ENCODE peak calls at places on chromosomes 16 and 17, in five cellular contexts. C, D, M, J and T are unnamed samples.

GRCh38 chr17:75508848-75509450 is 6.4 kb downstream of the CASKIN2 start:
- DNase-seq in C (no peak), D (no peak), M (no peak), J (no peak), T (no peak)

GRCh38 chr17:45837187-45837586 is 7.5 kb upstream of the SPPL2C start:
- DNase-seq in C (no peak), D (no peak), M (no peak), J (no peak), T (no peak)

GRCh38 chr16:89113661-89114060 is 20.0 kb downstream of the ACSF3 start:
- DNase-seq in C (no peak), D (no peak), M (no peak), J (no peak), T (no peak)

GRCh38 chr16:4361033-4361943 is 10.2 kb upstream of the PAM16 start:
- DNase-seq in C (no peak), D (no peak), M (no peak), J (no peak), T (no peak)

GRCh38 chr16:84375773-84376172 is 7.4 kb downstream of the ATP2C2 start:
- DNase-seq in C (no peak), D (no peak), M (no peak), J (no peak), T (no peak)

GRCh38 chr16:2175454-2175853 is 19.9 kb downstream of the TRAF7 start:
- DNase-seq in C (no peak), D (no peak), M (no peak), J (no peak), T (no peak)

GRCh38 chr17:3544365-3544764 is 13.2 kb downstream of the TRPV3 start:
- DNase-seq in C (no peak), D (no peak), M (no peak), J (no peak), T (no peak)

GRCh38 chr16:1283296-1283695 is 26.1 kb upstream of the UBE2I start:
- DNase-seq in C (no peak), D (no peak), M (no peak), J (no peak), T (no peak)

GRCh38 chr17:42913527-42913926 is 12.9 kb downstream of the G6PC1 start:
- DNase-seq in C (no peak), D (no peak), M (peak; percentile 11), J (no peak), T (no peak)

GRCh38 chr17:44248220-44248529 is 19.8 kb downstream of the SLC4A1 start:
- DNase-seq in C (no peak), D (no peak), M (no peak), J (no peak), T (no peak)

GRCh38 chr17:18217412-18218015 is 7.9 kb upstream of the LLGL1 start:
- DNase-seq in C (peak; percentile 84), D (peak; percentile 52), M (peak; percentile 46), J (peak; percentile 60), T (no peak)

GRCh38 chr16:24537474-24538337 is 1.7 kb upstream of the RBBP6 start:
- DNase-seq in C (no peak), D (no peak), M (no peak), J (peak; percentile 22), T (no peak)

GRCh38 chr17:82502207-82502606 is 17.3 kb upstream of the FOXK2 start:
- DNase-seq in C (no peak), D (no peak), M (peak; percentile 92), J (no peak), T (no peak)